ENCODE peak calls at places on chromosomes 11 and 22, in eight cellular contexts. R, U, S, C, W, Q, I and Z are unnamed samples.

GRCh38 chr22:44777364-44777756 is 25.0 kb downstream of the ARHGAP8 start:
- DNase-seq in Q (no peak), C (no peak), S (no peak), R (no peak), W (no peak), I (no peak), U (no peak), Z (no peak)

GRCh38 chr22:36897611-36898010 is 15.8 kb upstream of the CSF2RB start:
- DNase-seq in S (no peak), U (no peak), C (no peak), W (no peak), R (no peak), I (no peak), Q (no peak), Z (no peak)

GRCh38 chr22:19673660-19674059 is 40.6 kb upstream of the SEPTIN5 start:
- DNase-seq in Q (no peak), I (no peak), R (no peak), C (no peak), W (no peak), S (no peak), U (no peak), Z (no peak)

GRCh38 chr11:3942956-3943497 is 87.6 kb downstream of the STIM1 start:
- DNase-seq in W (no peak), S (no peak), U (no peak), R (no peak), Q (no peak), I (no peak), C (no peak), Z (no peak)

GRCh38 chr11:44905131-44905866 is 45.4 kb downstream of the TP53I11 start:
- DNase-seq in R (peak), C (no peak), Q (no peak), W (no peak), U (no peak), S (no peak), I (no peak), Z (no peak)

GRCh38 chr11:128694618-128695481 is 978 bp downstream of the FLI1 start:
- DNase-seq in S (no peak), W (no peak), U (no peak), Q (no peak), C (peak), I (no peak), R (no peak), Z (no peak)

GRCh38 chr22:37230673-37231405 is 13.2 kb downstream of the RAC2 start:
- DNase-seq in C (peak), U (no peak), Q (no peak), R (no peak), S (peak), W (no peak), I (no peak), Z (no peak)

GRCh38 chr11:73564903-73565302 is 33.0 kb downstream of the FAM168A start:
- DNase-seq in S (no peak), U (no peak), C (no peak), Q (no peak), W (no peak), R (no peak), I (no peak), Z (no peak)

GRCh38 chr11:75263944-75264349 is 23.4 kb downstream of the TPBGL start:
- DNase-seq in R (peak), S (no peak), I (no peak), U (no peak), W (peak), C (no peak), Q (no peak), Z (no peak)

GRCh38 chr22:22754961-22755777 is 110.8 kb downstream of the GGTLC2 start:
- DNase-seq in I (no peak), C (no peak), S (no peak), R (no peak), U (no peak), Q (no peak), W (no peak), Z (no peak)

GRCh38 chr11:126214446-126215240 is 3.1 kb downstream of the FAM118B start:
- DNase-seq in I (peak), U (no peak), R (no peak), Q (peak), C (no peak), S (no peak), W (no peak), Z (no peak)

GRCh38 chr22:45861259-45861658 is 115.7 kb downstream of the WNT7B start:
- DNase-seq in Q (no peak), I (no peak), W (no peak), R (no peak), S (no peak), U (no peak), C (no peak), Z (no peak)

GRCh38 chr11:2792376-2793250 is 92.8 kb upstream of the KCNQ1OT1 start:
- DNase-seq in U (peak), R (no peak), Q (peak), S (no peak), W (peak), C (no peak), I (peak), Z (peak)

GRCh38 chr22:22940961-22941605 is 53.5 kb downstream of the IGLL5 start:
- DNase-seq in W (peak), U (peak), S (no peak), Q (no peak), I (peak), R (no peak), C (no peak), Z (no peak)

GRCh38 chr11:65912840-65913239 is 6.0 kb downstream of the C11orf68 start:
- DNase-seq in R (peak), S (no peak), U (no peak), Q (no peak), W (no peak), C (no peak), I (no peak), Z (no peak)

GRCh38 chr22:43887391-43887790 is 4.4 kb downstream of the PNPLA5 start:
- DNase-seq in C (no peak), Q (no peak), R (no peak), U (no peak), W (no peak), I (no peak), S (no peak), Z (no peak)

GRCh38 chr11:95849087-95849825 is 59.0 kb downstream of the CEP57 start:
- DNase-seq in U (no peak), C (peak), I (peak), R (peak), Q (peak), W (peak), S (no peak), Z (no peak)

GRCh38 chr22:44587004-44587793 is 89.2 kb upstream of the RTL6 start:
- DNase-seq in Q (no peak), C (no peak), S (no peak), W (peak), I (no peak), R (peak), U (no peak), Z (no peak)

GRCh38 chr22:21917959-21918261 is 34.7 kb downstream of the PPM1F start:
- DNase-seq in S (no peak), W (no peak), I (no peak), C (no peak), U (no peak), R (no peak), Q (no peak), Z (no peak)

GRCh38 chr11:120511804-120512726 is 517 bp downstream of the GRIK4 start:
- DNase-seq in S (no peak), U (no peak), C (no peak), Q (no peak), I (peak), W (peak), R (no peak), Z (no peak)

GRCh38 chr11:93005239-93005638 is 35.8 kb downstream of the MTNR1B start:
- DNase-seq in C (no peak), U (no peak), W (no peak), R (peak), I (no peak), S (no peak), Q (no peak), Z (no peak)

GRCh38 chr11:102302241-102302640 is 15.0 kb upstream of the BIRC3 start:
- DNase-seq in R (no peak), S (no peak), I (no peak), W (no peak), C (no peak), U (no peak), Q (no peak), Z (no peak)

GRCh38 chr11:96275807-96276594 is 67.0 kb downstream of the MAML2 start:
- DNase-seq in Q (no peak), C (no peak), S (no peak), I (no peak), R (peak), U (no peak), W (no peak), Z (no peak)

GRCh38 chr11:75432911-75433321 is at the start of gene KLHL35:
- DNase-seq in S (no peak), U (no peak), I (no peak), Q (no peak), W (no peak), R (no peak), C (no peak), Z (no peak)

GRCh38 chr11:27700351-27701261 is at the start of gene BDNF:
- DNase-seq in C (no peak), Q (peak), S (no peak), I (no peak), U (no peak), R (peak), W (no peak), Z (peak)

GRCh38 chr11:15327786-15328231 is 213.1 kb downstream of the INSC start:
- DNase-seq in S (peak), W (peak), Q (peak), C (peak), I (peak), U (peak), R (peak), Z (no peak)

GRCh38 chr11:64447717-64448598 is 89.0 kb downstream of the RPS6KA4 start:
- DNase-seq in U (no peak), C (peak), W (no peak), I (peak), Q (no peak), R (peak), S (no peak), Z (no peak)

GRCh38 chr11:110076388-110076965 is 16.7 kb upstream of the ZC3H12C start:
- DNase-seq in C (no peak), W (no peak), I (no peak), R (no peak), S (no peak), Q (no peak), U (no peak), Z (no peak)

GRCh38 chr11:65169164-65169641 is 830 bp upstream of the SPDYC start:
- DNase-seq in S (no peak), C (no peak), Q (no peak), W (no peak), U (no peak), I (no peak), R (peak), Z (peak)

GRCh38 chr11:43832536-43832935 is 48.1 kb upstream of the ALKBH3 start:
- DNase-seq in C (no peak), U (no peak), S (no peak), W (no peak), Q (no peak), R (no peak), I (no peak), Z (no peak)

GRCh38 chr11:76735218-76735480 is 48.0 kb upstream of the TSKU start:
- DNase-seq in S (no peak), W (no peak), R (no peak), Q (no peak), C (no peak), U (no peak), I (no peak), Z (no peak)

GRCh38 chr11:34166806-34167740 is 61.6 kb downstream of the NAT10 start:
- DNase-seq in S (no peak), W (no peak), I (no peak), C (no peak), U (no peak), Q (no peak), R (no peak), Z (no peak)

GRCh38 chr11:62245271-62245753 is 3.3 kb downstream of the SCGB1D2 start:
- DNase-seq in Q (peak), I (peak), W (no peak), C (no peak), S (no peak), R (peak), U (no peak), Z (no peak)

GRCh38 chr11:34613462-34614183 is 7.3 kb upstream of the EHF start:
- DNase-seq in Q (no peak), R (no peak), U (no peak), S (no peak), I (no peak), C (peak), W (no peak), Z (no peak)

GRCh38 chr11:73651661-73652045 is 5.3 kb downstream of the PLEKHB1 start:
- DNase-seq in Q (no peak), W (no peak), I (no peak), C (no peak), R (no peak), S (no peak), U (no peak), Z (no peak)

GRCh38 chr11:36534276-36534675 is 24.2 kb upstream of the TRAF6 start:
- DNase-seq in U (no peak), I (no peak), W (no peak), C (no peak), R (no peak), Q (no peak), S (no peak), Z (no peak)

GRCh38 chr11:47847892-47848635 is at the start of gene NUP160:
- DNase-seq in S (peak), U (peak), R (peak), Q (peak), I (peak), C (peak), W (peak), Z (peak)

GRCh38 chr11:75858613-75859012 is 43.6 kb downstream of the UVRAG start:
- DNase-seq in R (peak), Q (peak), C (no peak), W (no peak), S (no peak), U (no peak), I (no peak), Z (no peak)

GRCh38 chr11:79331251-79331901 is 109.5 kb downstream of the TENM4 start:
- DNase-seq in Q (no peak), I (no peak), W (no peak), S (no peak), C (no peak), R (no peak), U (no peak), Z (no peak)

GRCh38 chr11:130789241-130789640 is 127.0 kb downstream of the SNX19 start:
- DNase-seq in Q (no peak), C (no peak), R (no peak), W (no peak), S (no peak), U (no peak), I (no peak), Z (no peak)
- TF ChIP-seq POLR2A in Q (no peak), C (no peak), R (no peak), W (no peak), S (no peak), U (no peak), I (no peak), Z (no peak)

DNA sequence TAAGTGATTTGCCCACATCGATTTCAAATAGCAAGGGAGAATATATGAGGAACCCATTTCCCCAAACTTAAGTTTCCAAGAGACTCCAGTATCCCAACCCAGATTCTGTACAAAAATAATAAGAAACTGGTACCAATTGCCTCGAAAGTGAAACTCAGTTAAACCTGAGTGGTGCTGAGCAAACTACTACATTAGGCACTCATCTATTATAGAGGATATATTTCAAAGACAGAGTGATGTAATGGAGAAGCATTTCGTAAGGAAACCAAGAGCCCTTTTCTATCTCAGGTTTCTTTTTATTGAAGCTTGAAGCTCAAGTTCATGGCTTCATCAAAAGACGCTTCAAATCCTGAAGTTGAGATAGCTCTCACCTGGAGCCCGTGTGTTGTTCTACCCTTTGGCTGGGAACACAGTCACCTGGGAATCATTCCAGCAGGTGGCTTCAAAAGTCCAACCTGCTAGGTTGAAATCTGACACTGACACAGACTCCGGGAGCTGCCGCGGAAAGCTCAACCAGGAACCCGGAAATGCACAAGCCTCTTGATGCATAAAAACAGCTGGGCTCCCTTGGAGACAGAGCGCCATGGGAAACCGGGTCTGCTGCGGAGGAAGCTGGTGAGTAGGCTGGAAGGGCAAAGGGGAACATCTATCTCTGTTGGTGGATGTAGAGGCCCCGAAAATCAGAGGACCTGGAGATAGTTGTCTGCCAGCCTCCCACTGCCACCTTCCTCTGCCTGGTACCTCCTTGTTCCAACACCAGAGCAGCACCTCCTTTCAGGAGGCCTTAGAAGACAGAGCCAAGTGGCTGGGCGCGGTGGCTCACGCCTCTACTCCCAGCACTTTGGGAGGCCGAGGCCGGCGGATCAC is at the start of gene C11orf52:
- DNase-seq in I (peak), S (no peak), U (no peak), W (peak), C (no peak), R (peak), Q (peak), Z (no peak)
- TF ChIP-seq POLR2A in I (no peak), S (no peak), U (no peak), W (no peak), C (no peak), R (no peak), Q (peak), Z (no peak)

GRCh38 chr22:30206964-30207363 is 39.6 kb downstream of the LIF start:
- DNase-seq in W (peak), S (no peak), I (peak), Q (no peak), R (peak), U (no peak), C (no peak), Z (peak)

GRCh38 chr22:30204015-30204741 is 42.4 kb downstream of the LIF start:
- DNase-seq in Q (no peak), S (no peak), W (no peak), I (peak), U (no peak), C (no peak), R (no peak), Z (no peak)

GRCh38 chr22:30202531-30203006 is 44.0 kb downstream of the LIF start:
- DNase-seq in U (no peak), W (peak), Q (peak), C (no peak), I (peak), R (peak), S (no peak), Z (no peak)

GRCh38 chr22:30204742-30205111 is 41.8 kb downstream of the LIF start:
- DNase-seq in Q (no peak), W (peak), C (no peak), S (no peak), U (no peak), I (peak), R (peak), Z (no peak)

DNA sequence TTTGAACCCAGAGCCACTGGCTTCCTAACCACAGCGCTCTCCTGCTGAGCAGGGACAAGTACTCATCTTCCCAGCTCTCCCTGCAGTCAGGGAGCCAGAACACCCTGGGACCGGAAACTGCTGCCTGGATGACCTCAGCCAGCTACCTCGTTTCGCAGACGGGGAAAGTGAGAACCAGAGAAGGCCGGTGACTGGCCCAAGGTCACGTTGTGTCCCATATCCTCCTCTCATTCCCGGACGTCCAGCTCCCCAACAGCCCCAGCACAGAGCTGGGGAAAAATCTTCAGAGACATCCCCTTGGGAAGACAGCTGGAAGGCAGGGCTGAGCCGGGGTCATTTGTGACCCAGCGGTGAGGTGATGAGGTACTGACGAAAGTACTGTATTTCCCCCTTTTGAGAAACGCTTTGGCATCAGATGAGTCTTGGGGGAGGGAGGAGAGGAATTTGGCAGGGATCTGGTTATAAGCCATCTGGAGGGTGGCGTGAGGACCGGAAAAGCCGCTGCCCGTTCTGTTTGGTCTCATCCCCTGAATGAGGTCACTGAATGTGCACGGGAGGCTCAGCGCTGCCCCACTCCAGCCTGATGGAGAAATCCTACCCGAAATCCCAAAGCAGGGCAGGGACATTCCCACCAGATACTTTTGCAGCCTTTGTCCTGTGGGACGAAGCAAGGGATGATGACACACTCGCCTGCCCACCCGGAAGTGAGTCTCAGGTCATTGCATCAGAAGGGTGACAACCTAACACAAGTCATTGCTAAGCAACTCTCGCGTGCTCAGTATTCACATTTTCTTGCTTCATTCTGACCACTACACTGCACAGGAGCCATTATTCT is 41.1 kb downstream of the LIF start:
- DNase-seq in Q (no peak), C (no peak), U (peak), S (no peak), I (peak), R (peak), W (peak), Z (peak)
- TF ChIP-seq POLR2A in Q (no peak), C (no peak), U (no peak), S (no peak), I (no peak), R (no peak), W (no peak), Z (peak)

DNA sequence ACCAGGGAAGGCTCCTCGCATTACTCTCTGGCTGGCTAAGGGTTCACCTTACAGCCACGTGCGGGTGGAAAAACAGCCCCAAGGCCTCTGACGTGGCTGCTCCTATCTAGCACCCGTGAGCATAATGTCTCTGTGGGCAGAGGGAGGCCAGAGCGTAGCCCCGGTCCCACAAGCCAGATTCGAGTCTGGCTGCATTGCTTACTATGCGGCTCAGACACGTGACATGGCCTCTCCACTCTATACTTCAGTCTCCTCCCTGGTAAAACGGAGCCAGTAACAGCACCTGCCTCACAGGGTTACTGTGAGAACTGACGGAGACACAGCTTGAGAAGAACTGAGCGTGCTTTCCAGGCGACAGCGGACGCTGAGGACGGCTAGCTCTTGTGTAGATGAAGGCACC is 105.8 kb upstream of the BID start:
- DNase-seq in Q (no peak), W (no peak), S (no peak), I (no peak), C (no peak), U (no peak), R (no peak), Z (no peak)
- TF ChIP-seq POLR2A in Q (no peak), W (no peak), S (no peak), I (no peak), C (no peak), U (no peak), R (no peak), Z (no peak)

GRCh38 chr11:72432347-72433287 is 1.7 kb downstream of the CLPB start:
- DNase-seq in R (no peak), C (no peak), Q (no peak), I (no peak), S (no peak), U (no peak), W (no peak), Z (no peak)

GRCh38 chr11:72431846-72432245 is 2.5 kb downstream of the CLPB start:
- DNase-seq in I (no peak), C (no peak), W (no peak), R (no peak), S (no peak), U (no peak), Q (no peak), Z (no peak)

GRCh38 chr11:72429626-72430025 is 4.7 kb downstream of the CLPB start:
- DNase-seq in S (no peak), Q (no peak), W (no peak), I (no peak), U (no peak), C (no peak), R (no peak), Z (no peak)

GRCh38 chr11:72433455-72434061 is 773 bp downstream of the CLPB start:
- DNase-seq in Q (no peak), U (no peak), C (no peak), R (no peak), S (no peak), W (peak), I (no peak), Z (no peak)

GRCh38 chr11:72430743-72431570 is 3.4 kb downstream of the CLPB start:
- DNase-seq in Q (peak), R (peak), S (no peak), U (no peak), C (peak), I (peak), W (peak), Z (peak)
- TF ChIP-seq POLR2A in Q (no peak), R (no peak), S (no peak), U (no peak), C (no peak), I (no peak), W (no peak), Z (no peak)

GRCh38 chr11:19777342-19778102 is 64.9 kb downstream of the NAV2 start:
- DNase-seq in W (no peak), S (peak), Q (no peak), C (peak), U (no peak), R (peak), I (no peak), Z (peak)
- TF ChIP-seq POLR2A in W (no peak), S (no peak), Q (no peak), C (no peak), U (no peak), R (no peak), I (no peak), Z (no peak)